ENCODE peak calls at places on chromosomes 11 and 22, in eight cellular contexts. I is tibial nerve, C is ovary, E is A549, X is sigmoid colon, H is stomach, Q is transverse colon, W is H1. J is an unnamed sample.

GRCh38 chr11:62953811-62954210 is 31.0 kb downstream of the SLC22A6 start:
- DNase-seq in X (no peak), I (no peak), Q (no peak), W (no peak), C (no peak), E (no peak), H (peak), J (no peak)

GRCh38 chr11:83063073-83063754 is 8.5 kb downstream of the RAB30 start:
- DNase-seq in C (no peak), H (no peak), E (no peak), W (no peak), X (no peak), Q (no peak), I (no peak), J (no peak)

GRCh38 chr11:17813391-17814059 is 78.9 kb downstream of the KCNC1 start:
- DNase-seq in I (no peak), C (no peak), Q (no peak), X (no peak), H (no peak), E (no peak), W (no peak), J (no peak)

GRCh38 chr22:42340695-42341383 is 70.4 kb upstream of the TCF20 start:
- DNase-seq in W (no peak), X (peak), C (peak), Q (no peak), I (no peak), E (no peak), H (no peak), J (no peak)

GRCh38 chr22:48851933-48852549 is 975.6 kb downstream of the BRD1 start:
- DNase-seq in I (no peak), X (peak), H (no peak), E (no peak), Q (no peak), C (no peak), W (no peak), J (no peak)

GRCh38 chr22:35431483-35432205 is 31.7 kb downstream of the MCM5 start:
- DNase-seq in X (no peak), H (no peak), C (no peak), E (no peak), Q (no peak), W (no peak), I (no peak), J (no peak)

GRCh38 chr11:107477820-107478219 is 20.2 kb upstream of the CWF19L2 start:
- DNase-seq in Q (no peak), E (no peak), H (no peak), X (no peak), W (no peak), I (no peak), C (no peak), J (no peak)

GRCh38 chr22:45896961-45897538 is 79.9 kb downstream of the WNT7B start:
- DNase-seq in H (no peak), C (no peak), W (no peak), E (no peak), Q (no peak), X (no peak), I (no peak), J (no peak)

GRCh38 chr11:8717876-8718753 is 35.5 kb downstream of the RPL27A start:
- DNase-seq in H (peak), E (peak), C (peak), I (peak), X (peak), Q (peak), W (no peak), J (no peak)

GRCh38 chr11:8714622-8715225 is 32.1 kb downstream of the RPL27A start:
- DNase-seq in X (no peak), H (no peak), W (no peak), Q (no peak), I (no peak), E (no peak), C (no peak), J (no peak)

GRCh38 chr11:8713760-8714159 is 31.2 kb downstream of the RPL27A start:
- DNase-seq in E (no peak), C (no peak), Q (no peak), I (no peak), X (no peak), W (no peak), H (no peak), J (no peak)

GRCh38 chr11:8717544-8717875 is 34.9 kb downstream of the RPL27A start:
- DNase-seq in C (no peak), I (no peak), X (no peak), W (no peak), H (no peak), Q (no peak), E (no peak), J (no peak)

GRCh38 chr11:8715501-8715900 is 32.9 kb downstream of the RPL27A start:
- DNase-seq in C (no peak), W (no peak), I (peak), Q (no peak), H (no peak), X (no peak), E (no peak), J (peak)
- TF ChIP-seq EP300 in C (no peak), W (no peak), I (no peak), Q (no peak), H (no peak), X (no peak), E (no peak), J (no peak)

GRCh38 chr11:70226967-70227366 is 23.9 kb downstream of the FADD start:
- DNase-seq in Q (no peak), W (no peak), X (no peak), C (no peak), H (no peak), E (no peak), I (no peak), J (no peak)
- TF ChIP-seq EP300 in Q (no peak), W (no peak), X (no peak), C (no peak), H (no peak), E (no peak), I (no peak), J (no peak)

GRCh38 chr11:2303627-2304155 is 1.9 kb downstream of the TSPAN32 start:
- DNase-seq in I (no peak), Q (no peak), X (no peak), C (peak), W (no peak), H (peak), E (no peak), J (no peak)
- TF ChIP-seq EP300 in I (no peak), Q (no peak), X (no peak), C (no peak), W (no peak), H (no peak), E (no peak), J (no peak)

GRCh38 chr11:120739780-120740179 is 228.2 kb downstream of the GRIK4 start:
- DNase-seq in X (no peak), E (no peak), I (no peak), Q (no peak), C (no peak), W (no peak), H (no peak), J (no peak)
- TF ChIP-seq EP300 in X (no peak), E (no peak), I (no peak), Q (no peak), C (no peak), W (no peak), H (no peak), J (no peak)

DNA sequence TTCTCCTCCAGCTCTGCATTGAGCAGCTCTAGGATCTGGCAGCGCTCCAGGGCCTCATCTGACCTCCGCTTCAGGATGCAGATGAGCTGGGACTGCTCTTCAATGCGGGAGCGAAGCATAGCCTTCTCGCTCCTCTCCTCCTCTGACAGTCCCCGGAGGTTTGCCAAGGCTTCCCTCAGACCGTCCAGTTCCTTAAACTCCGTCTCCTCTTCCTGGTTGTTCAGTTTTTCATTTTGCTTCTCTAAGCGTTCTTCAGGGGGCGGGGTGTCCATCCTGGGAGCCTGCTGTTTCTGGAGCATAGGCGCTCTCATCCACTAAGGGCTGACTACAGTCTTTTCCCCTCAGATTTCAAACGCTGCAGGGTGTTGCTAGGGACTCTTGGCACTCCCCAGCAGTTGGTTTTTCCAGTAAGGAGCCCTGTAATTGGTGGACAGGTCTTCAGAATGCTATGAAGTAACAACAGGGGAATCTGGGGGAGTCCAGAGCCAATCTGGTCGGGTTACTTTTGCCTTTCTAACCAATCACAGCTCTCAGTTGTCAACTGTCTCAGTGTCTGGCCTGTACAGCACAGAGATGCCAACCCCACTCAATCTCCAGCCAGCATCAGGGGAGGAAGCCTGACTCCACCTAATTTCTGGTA is at the start of gene CCDC89:
- DNase-seq in E (peak), I (peak), X (peak), W (no peak), H (peak), C (peak), Q (peak), J (no peak)
- TF ChIP-seq EP300 in E (no peak), I (no peak), X (no peak), W (no peak), H (no peak), C (no peak), Q (no peak), J (no peak)

DNA sequence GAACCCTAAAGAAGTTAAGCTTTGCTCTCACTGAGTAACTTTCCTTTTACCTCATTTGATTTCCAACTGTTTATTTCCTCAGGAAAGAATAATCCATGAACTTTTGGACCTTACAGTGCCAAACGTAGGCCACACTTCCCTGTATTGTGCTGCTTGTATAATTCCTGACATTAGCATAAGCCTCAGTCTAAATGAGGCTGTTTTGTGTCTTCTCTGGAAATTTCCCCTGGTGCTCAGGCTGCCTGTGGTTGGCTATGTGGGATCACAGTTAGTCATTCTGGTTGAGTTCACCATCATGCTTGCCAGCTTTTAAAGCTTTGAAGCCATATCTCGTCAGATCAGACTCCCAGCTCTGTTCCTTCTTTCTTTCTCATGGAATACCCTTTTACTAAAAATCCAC is 107.0 kb downstream of the FAM76B start:
- DNase-seq in H (no peak), I (no peak), W (no peak), C (no peak), E (no peak), Q (no peak), X (no peak), J (no peak)
- TF ChIP-seq EP300 in H (no peak), I (no peak), W (no peak), C (no peak), E (no peak), Q (no peak), X (no peak), J (no peak)

GRCh38 chr11:97683733-97684132 is 1293.9 kb downstream of the JRKL start:
- DNase-seq in I (no peak), C (no peak), Q (no peak), E (peak), X (no peak), W (peak), H (no peak), J (no peak)
- TF ChIP-seq EP300 in I (no peak), C (no peak), Q (no peak), E (no peak), X (no peak), W (no peak), H (no peak), J (no peak)

J was measured in upper lobe of left lung.